ENCODE peak calls at places on chromosomes 1 and 21, in six cellular contexts. Z is K562, V is A549, H is GM12878, N is endothelial cell of umbilical vein, M is HepG2. C is an unnamed sample.

GRCh38 chr21:25396135-25396711 is 211.1 kb downstream of the MRPL39 start:
- DNase-seq in Z (no peak), V (no peak), H (peak; percentile 88), N (no peak), M (no peak), C (no peak)

GRCh38 chr21:42021751-42022430 is 11.7 kb upstream of the ZBTB21 start:
- DNase-seq in Z (no peak), V (no peak), H (no peak), N (no peak), M (no peak), C (no peak)

GRCh38 chr1:207938016-207938415 is 27.1 kb upstream of the CD34 start:
- DNase-seq in Z (no peak), V (peak; percentile 78), H (no peak), N (peak; percentile 91), M (peak; percentile 67), C (peak; percentile 15)

GRCh38 chr1:3978928-3979325 is 78.9 kb upstream of the C1orf174 start:
- DNase-seq in Z (no peak), V (no peak), H (no peak), N (no peak), M (no peak), C (no peak)

GRCh38 chr1:68276448-68276847 is 44.1 kb upstream of the WLS start:
- DNase-seq in Z (no peak), V (no peak), H (no peak), N (no peak), M (no peak), C (no peak)

GRCh38 chr1:232383455-232384074 is 246.4 kb downstream of the SIPA1L2 start:
- DNase-seq in Z (no peak), V (peak; percentile 10), H (no peak), N (no peak), M (no peak), C (no peak)

GRCh38 chr1:21280011-21280471 is 10.2 kb downstream of the ECE1 start:
- DNase-seq in Z (no peak), V (no peak), H (no peak), N (peak; percentile 92), M (no peak), C (peak; percentile 29)

GRCh38 chr1:62356257-62356835 is 37.1 kb upstream of the KANK4 start:
- DNase-seq in Z (no peak), V (peak; percentile 35), H (peak; percentile 9), N (no peak), M (no peak), C (peak; percentile 63)

GRCh38 chr1:24349891-24350290 is 30.7 kb downstream of the GRHL3 start:
- DNase-seq in Z (no peak), V (no peak), H (no peak), N (no peak), M (no peak), C (no peak)

GRCh38 chr1:53172751-53173498 is 23.7 kb upstream of the CPT2 start:
- DNase-seq in Z (no peak), V (peak; percentile 86), H (no peak), N (no peak), M (peak; percentile 45), C (peak; percentile 20)

GRCh38 chr21:19692231-19692630 is 1288.6 kb upstream of the TMPRSS15 start:
- DNase-seq in Z (no peak), V (no peak), H (no peak), N (no peak), M (no peak), C (no peak)

GRCh38 chr1:206851611-206852010 is 13.8 kb upstream of the IL20 start:
- DNase-seq in Z (no peak), V (no peak), H (no peak), N (no peak), M (no peak), C (no peak)

GRCh38 chr1:204181116-204181515 is 15.0 kb upstream of the REN start:
- DNase-seq in Z (no peak), V (no peak), H (no peak), N (no peak), M (no peak), C (no peak)

GRCh38 chr1:7224644-7225043 is 439.4 kb downstream of the CAMTA1 start:
- DNase-seq in Z (no peak), V (peak; percentile 31), H (no peak), N (no peak), M (no peak), C (no peak)

GRCh38 chr1:5983361-5984103 is 8.7 kb downstream of the NPHP4 start:
- DNase-seq in Z (peak; percentile 49), V (no peak), H (no peak), N (no peak), M (no peak), C (no peak)

GRCh38 chr1:215631489-215631888 is 64.4 kb downstream of the KCTD3 start:
- DNase-seq in Z (no peak), V (peak; percentile 16), H (no peak), N (no peak), M (no peak), C (no peak)

GRCh38 chr21:44537930-44538911 is 1.8 kb downstream of the KRTAP10-1 start:
- DNase-seq in Z (no peak), V (no peak), H (no peak), N (no peak), M (no peak), C (no peak)

GRCh38 chr1:37485902-37486679 is 11.7 kb downstream of the ZC3H12A start:
- DNase-seq in Z (no peak), V (peak; percentile 19), H (no peak), N (no peak), M (no peak), C (peak; percentile 60)

GRCh38 chr1:231181271-231181670 is 19.4 kb downstream of the TRIM67 start:
- DNase-seq in Z (no peak), V (no peak), H (no peak), N (no peak), M (no peak), C (no peak)

GRCh38 chr1:99737016-99737415 is 29.4 kb downstream of the FRRS1 start:
- DNase-seq in Z (peak; percentile 40), V (peak; percentile 74), H (no peak), N (peak; percentile 84), M (peak; percentile 49), C (peak; percentile 49)

GRCh38 chr1:170273556-170274501 is 128.1 kb downstream of the NTMT2 start:
- DNase-seq in Z (no peak), V (no peak), H (peak; percentile 13), N (no peak), M (no peak), C (no peak)

GRCh38 chr1:156502749-156503671 is 2.4 kb upstream of the MEF2D start:
- DNase-seq in Z (no peak), V (peak; percentile 96), H (no peak), N (peak; percentile 97), M (no peak), C (peak; percentile 84)
- TF ChIP-seq POLR2A in Z (no peak), V (no peak), H (no peak), N (peak; percentile 50), M (no peak), C (no peak)

DNA sequence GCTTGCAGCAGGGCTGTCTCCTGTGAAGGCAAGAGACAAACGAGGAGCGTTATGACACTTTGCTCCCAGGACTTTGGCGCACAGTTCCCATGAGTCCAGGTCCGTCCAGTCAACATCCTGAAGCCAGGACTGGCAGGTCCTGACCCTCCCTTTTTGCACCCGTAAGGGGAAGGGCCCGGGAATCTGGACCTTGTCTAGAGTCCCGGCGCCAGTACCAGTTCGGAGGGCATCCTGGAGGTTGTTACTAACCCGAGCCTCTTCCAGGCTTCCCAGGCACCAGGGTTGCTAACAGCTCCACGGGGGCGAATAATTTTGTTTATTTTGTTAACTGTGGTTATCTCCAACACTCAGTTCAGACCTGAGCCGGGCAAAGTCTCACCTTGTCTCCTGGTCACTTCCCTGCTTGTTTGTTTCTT is 681 bp upstream of the RWDD3 start:
- DNase-seq in Z (no peak), V (peak; percentile 36), H (no peak), N (peak; percentile 24), M (peak; percentile 68), C (no peak)
- TF ChIP-seq MYC in Z (no peak), V (no peak), H (no peak), N (no peak), M (no peak), C (no peak)

GRCh38 chr1:44842763-44843655 is at the start of gene PTCH2:
- DNase-seq in Z (peak; percentile 95), V (peak; percentile 25), H (no peak), N (peak; percentile 68), M (peak; percentile 55), C (peak; percentile 79)

GRCh38 chr1:44851308-44851707 is 8.3 kb upstream of the PTCH2 start:
- DNase-seq in Z (no peak), V (no peak), H (no peak), N (no peak), M (no peak), C (no peak)

GRCh38 chr1:44848456-44849181 is 5.6 kb upstream of the PTCH2 start:
- DNase-seq in Z (no peak), V (no peak), H (no peak), N (peak; percentile 26), M (no peak), C (no peak)

GRCh38 chr1:44849575-44850132 is 6.6 kb upstream of the PTCH2 start:
- DNase-seq in Z (no peak), V (no peak), H (no peak), N (no peak), M (no peak), C (no peak)

DNA sequence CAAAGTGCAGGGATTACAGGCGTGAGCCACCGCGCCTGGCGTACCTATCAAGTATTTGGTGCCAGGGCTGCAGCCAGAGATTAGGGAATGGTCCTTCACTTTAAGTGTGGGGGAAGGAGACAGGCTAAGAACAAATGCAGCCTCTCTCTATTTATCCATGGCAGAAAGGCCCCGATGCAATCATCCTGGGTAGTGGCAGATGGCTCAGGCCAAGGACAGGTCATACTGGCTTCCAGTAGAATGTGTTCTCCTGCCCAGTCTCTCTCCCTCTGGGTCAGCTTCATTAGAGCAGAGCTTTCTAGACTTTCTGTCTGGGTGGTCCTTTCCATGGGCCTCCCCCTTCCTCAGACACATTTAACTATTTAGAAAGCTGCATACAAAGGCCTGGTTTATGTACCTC is 4.7 kb upstream of the PTCH2 start:
- DNase-seq in Z (no peak), V (no peak), H (no peak), N (no peak), M (no peak), C (no peak)
- H3K4me3 ChIP-seq in Z (no peak overlapping the region), V (no peak overlapping the region), H (no peak overlapping the region), N (no peak overlapping the region), M (no peak overlapping the region), C (no peak overlapping the region)

DNA sequence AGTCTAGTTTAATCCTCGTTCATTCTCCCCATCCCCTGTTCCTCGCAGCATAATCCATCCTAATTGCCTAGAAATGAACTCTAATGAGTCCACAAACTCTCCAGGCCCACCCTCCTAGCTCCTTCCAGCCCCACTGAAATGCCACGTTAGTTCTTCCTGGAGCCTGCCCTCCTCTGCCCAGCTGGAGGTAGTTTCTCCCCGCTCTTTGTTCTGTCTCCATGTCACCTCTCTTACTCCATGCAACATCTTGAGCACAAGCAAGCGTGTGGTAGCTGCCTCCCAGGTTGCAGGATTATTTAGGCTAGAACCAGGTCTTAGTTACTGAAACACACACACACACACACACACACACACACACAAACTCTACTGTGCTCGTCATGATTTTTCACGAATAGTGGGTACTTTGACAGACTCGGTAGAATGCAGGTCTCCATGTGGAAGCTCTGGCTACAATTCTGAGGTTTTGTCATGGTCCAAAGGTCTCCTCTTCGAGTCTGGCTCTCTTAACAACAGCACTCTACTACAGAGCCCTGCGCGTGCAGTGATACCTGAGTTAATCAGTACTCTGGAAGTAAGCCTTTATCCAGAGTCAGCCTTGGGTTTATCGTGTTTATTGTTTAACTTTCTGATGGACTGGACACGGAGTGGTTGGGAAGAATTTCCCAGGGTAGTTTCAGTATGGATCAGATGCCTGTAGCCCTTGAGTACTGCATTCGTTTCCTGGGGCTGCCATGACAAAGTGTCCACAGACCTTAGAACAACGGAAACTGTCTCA is 27.5 kb downstream of the HUNK start:
- DNase-seq in Z (no peak), V (peak; percentile 16), H (no peak), N (no peak), M (peak; percentile 99), C (no peak)
- TF ChIP-seq POLR2A in Z (no peak), V (no peak), H (no peak), N (no peak), M (peak; percentile 55), C (no peak)

GRCh38 chr1:97906567-97907228 is 14.1 kb downstream of the DPYD start:
- DNase-seq in Z (no peak), V (peak; percentile 74), H (no peak), N (peak; percentile 88), M (peak; percentile 13), C (peak; percentile 95)
- TF ChIP-seq MYC in Z (no peak), V (no peak), H (no peak), N (no peak), M (no peak), C (peak; percentile 46)